ENCODE peak calls at places on chromosomes 11 and 22, in five cellular contexts. T, Y, A, B and W are unnamed samples.

GRCh38 chr22:47379037-47379436 is 616.6 kb downstream of the TBC1D22A start:
- DNase-seq in T (no peak), Y (no peak), A (no peak), B (no peak), W (no peak)

GRCh38 chr22:45537734-45538181 is 35.1 kb downstream of the FBLN1 start:
- DNase-seq in T (no peak), Y (no peak), A (no peak), B (peak; percentile 88), W (no peak)

GRCh38 chr11:36249271-36249670 is 40.0 kb downstream of the COMMD9 start:
- DNase-seq in T (no peak), Y (no peak), A (no peak), B (peak; percentile 91), W (no peak)

GRCh38 chr22:46862418-46863324 is 100.2 kb downstream of the TBC1D22A start:
- DNase-seq in T (no peak), Y (no peak), A (no peak), B (no peak), W (no peak)

GRCh38 chr22:50115693-50116092 is 25.9 kb downstream of the MOV10L1 start:
- DNase-seq in T (no peak), Y (no peak), A (no peak), B (no peak), W (no peak)

GRCh38 chr22:49027122-49027670 is 800.5 kb downstream of the BRD1 start:
- DNase-seq in T (no peak), Y (no peak), A (no peak), B (no peak), W (no peak)

GRCh38 chr11:118306556-118306955 is 2.0 kb downstream of the CD3E start:
- DNase-seq in T (no peak), Y (no peak), A (no peak), B (peak; percentile 6), W (no peak)

GRCh38 chr11:67031791-67032561 is 9.0 kb downstream of the SYT12 start:
- DNase-seq in T (no peak), Y (no peak), A (no peak), B (peak; percentile 66), W (no peak)

GRCh38 chr11:14519692-14520085 is 497 bp downstream of the PSMA1 start:
- DNase-seq in T (no peak), Y (no peak), A (no peak), B (peak; percentile 75), W (no peak)

GRCh38 chr22:22579869-22580604 is 21.0 kb upstream of the PRAME start:
- DNase-seq in T (no peak), Y (no peak), A (no peak), B (no peak), W (no peak)

GRCh38 chr11:48123934-48124755 is 92.5 kb upstream of the OR4B1 start:
- DNase-seq in T (no peak), Y (no peak), A (no peak), B (no peak), W (no peak)
- H3K4me2 ChIP-seq in T (no peak overlapping the region), Y (no peak overlapping the region), A (no peak overlapping the region), B (no peak overlapping the region), W (no peak overlapping the region)

DNA sequence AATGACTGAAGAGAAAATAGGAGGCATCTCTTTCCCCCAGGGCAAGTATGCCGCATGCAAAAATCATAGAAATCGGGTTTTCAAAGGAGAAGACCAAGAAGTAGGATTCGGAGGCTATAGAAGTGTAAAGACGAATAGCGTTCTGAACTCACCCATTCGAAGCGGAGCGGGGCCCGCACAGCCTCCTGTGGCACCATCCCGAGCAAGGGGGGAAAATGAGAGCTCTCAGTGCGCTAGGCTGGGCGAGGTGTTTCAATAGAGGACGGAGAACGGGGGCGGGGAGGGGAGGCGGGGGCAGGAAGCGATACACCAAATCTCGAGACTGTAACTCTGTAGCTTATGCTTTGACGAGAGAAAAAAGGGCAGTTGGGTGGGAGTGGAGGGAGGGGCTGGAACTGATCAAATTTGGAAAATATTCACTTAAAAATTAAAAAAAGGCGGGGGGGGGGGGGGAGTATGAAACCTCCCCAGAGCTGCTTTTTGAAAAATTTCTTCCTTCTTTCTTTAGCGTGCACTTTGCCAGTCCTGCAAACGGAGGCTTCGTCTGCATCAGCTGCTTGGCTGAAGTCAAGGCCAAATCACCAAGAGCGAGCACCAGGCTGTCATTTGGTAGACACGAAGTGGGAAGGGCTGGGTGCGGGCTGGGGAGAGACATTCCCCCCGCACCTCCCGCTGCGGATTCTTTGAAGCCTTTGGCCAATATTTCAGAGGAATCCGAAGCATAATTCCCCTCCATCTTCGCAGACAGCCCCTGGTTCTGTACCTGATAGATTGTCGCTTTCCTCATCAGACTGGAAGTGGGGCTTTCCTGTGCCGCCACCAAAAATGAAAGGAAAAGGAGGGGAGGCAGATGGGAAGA is 15.6 kb downstream of the BLID start:
- DNase-seq in T (peak; percentile 50), Y (peak; percentile 74), A (no peak), B (peak; percentile 85), W (no peak)
- H3K4me2 ChIP-seq in T (peak overlapping the region; percentile 26), Y (peak overlapping the region; percentile 89), A (no peak overlapping the region), B (peak overlapping the region; percentile 100), W (no peak overlapping the region)

DNA sequence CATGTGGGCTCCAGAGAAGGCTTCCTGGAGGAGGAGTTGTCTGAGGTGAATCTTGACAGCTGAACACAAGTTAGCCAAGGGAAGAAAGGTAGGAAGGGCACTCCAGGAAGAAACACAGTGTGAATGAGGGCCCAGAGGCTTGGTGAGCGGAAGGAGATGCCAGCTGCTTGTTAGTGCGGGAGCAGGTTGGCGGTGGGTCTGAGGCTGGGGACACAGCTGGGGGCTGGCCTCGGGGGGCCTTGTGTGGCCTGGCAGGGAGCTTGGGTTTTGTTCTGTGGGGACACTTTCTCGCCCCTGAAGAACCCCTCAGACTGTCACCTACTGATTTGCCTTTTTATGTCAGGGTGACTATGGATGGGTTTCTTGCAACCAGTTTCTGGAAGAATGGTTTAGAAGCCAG is 160.0 kb downstream of the ST3GAL4 start:
- DNase-seq in T (no peak), Y (no peak), A (no peak), B (no peak), W (no peak)
- H3K4me2 ChIP-seq in T (no peak overlapping the region), Y (no peak overlapping the region), A (no peak overlapping the region), B (no peak overlapping the region), W (no peak overlapping the region)

GRCh38 chr11:3641701-3642070 is at the start of gene ART5:
- DNase-seq in T (no peak), Y (no peak), A (no peak), B (no peak), W (no peak)

GRCh38 chr11:3642071-3642951 is 519 bp upstream of the ART5 start:
- DNase-seq in T (peak; percentile 97), Y (peak; percentile 97), A (peak; percentile 77), B (peak; percentile 69), W (no peak)

GRCh38 chr11:3639841-3640240 is 2.0 kb downstream of the ART5 start:
- DNase-seq in T (no peak), Y (no peak), A (no peak), B (no peak), W (no peak)

GRCh38 chr11:3638513-3638912 is 3.3 kb downstream of the ART5 start:
- DNase-seq in T (no peak), Y (no peak), A (no peak), B (no peak), W (no peak)

DNA sequence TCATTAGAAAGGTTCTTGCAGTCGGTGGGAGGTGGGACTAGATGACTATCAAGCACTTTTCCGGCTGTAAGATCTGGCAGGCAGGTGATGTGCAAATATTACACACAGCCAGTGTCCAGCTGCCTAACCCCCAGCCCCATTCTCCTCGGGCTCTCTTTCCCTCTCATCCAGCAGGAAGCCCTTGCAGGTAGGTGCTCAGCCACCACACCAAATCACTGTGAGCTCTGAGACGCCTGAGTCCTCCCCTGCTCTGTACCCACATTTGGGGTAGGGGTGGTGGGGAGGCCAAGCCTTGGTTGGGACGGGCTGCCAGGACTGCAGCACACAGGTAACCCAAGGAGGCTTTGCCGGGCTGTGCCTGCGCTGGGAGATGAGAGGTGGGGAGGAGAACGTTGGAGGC is 601 bp downstream of the ART5 start:
- DNase-seq in T (no peak), Y (no peak), A (no peak), B (no peak), W (no peak)
- H3K4me2 ChIP-seq in T (peak overlapping the region; percentile 75), Y (peak overlapping the region; percentile 77), A (no peak overlapping the region), B (no peak overlapping the region), W (no peak overlapping the region)

DNA sequence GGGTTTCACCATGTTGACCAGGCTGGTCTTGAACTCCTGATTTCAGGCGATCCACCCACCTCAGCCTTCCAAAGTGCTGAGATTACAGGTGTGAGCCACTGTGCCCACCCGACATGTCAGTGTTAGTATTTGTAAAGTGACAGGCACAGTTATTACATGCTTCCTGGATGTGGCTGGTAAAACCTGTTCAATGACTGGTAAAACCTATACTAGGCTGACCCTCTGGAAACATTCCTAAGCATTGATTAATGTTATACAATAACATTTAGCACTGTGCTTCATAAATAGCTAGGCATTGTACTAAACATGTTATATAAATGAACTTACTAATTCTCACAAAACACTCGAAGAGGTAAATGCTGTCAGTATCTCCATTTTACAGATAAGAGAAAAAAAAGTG is 20.9 kb upstream of the JHY start:
- DNase-seq in T (no peak), Y (no peak), A (no peak), B (no peak), W (no peak)
- H3K4me2 ChIP-seq in T (no peak overlapping the region), Y (no peak overlapping the region), A (no peak overlapping the region), B (no peak overlapping the region), W (no peak overlapping the region)